ENCODE peak calls at places on chromosome 7, in ten cellular contexts. R, Y, Z, O, W, L, P, N, U and E are unnamed samples.

GRCh38 chr7:36210542-36210941 is 57.5 kb downstream of the EEPD1 start:
- DNase-seq in R (no peak), Y (no peak), Z (no peak), O (no peak), W (peak), L (no peak), P (no peak), N (no peak), U (no peak), E (no peak)

GRCh38 chr7:149226840-149227494 is 12.5 kb upstream of the ZNF212 start:
- DNase-seq in R (no peak), Y (no peak), Z (no peak), O (no peak), W (peak), L (no peak), P (no peak), N (no peak), U (no peak), E (no peak)

GRCh38 chr7:8015746-8016120 is 47.1 kb downstream of the GLCCI1 start:
- DNase-seq in R (no peak), Y (no peak), Z (no peak), O (no peak), W (no peak), L (no peak), P (no peak), N (no peak), U (no peak), E (no peak)

GRCh38 chr7:87100326-87100725 is 40.9 kb upstream of the ELAPOR2 start:
- DNase-seq in R (no peak), Y (no peak), Z (peak), O (no peak), W (no peak), L (no peak), P (no peak), N (no peak), U (no peak), E (no peak)

GRCh38 chr7:4830176-4830575 is 31.7 kb downstream of the PAPOLB start:
- DNase-seq in R (no peak), Y (peak), Z (peak), O (no peak), W (peak), L (peak), P (peak), N (peak), U (peak), E (peak)

GRCh38 chr7:156751319-156751718 is 110.7 kb downstream of the RNF32 start:
- DNase-seq in R (no peak), Y (peak), Z (peak), O (no peak), W (peak), L (peak), P (peak), N (peak), U (no peak), E (no peak)

GRCh38 chr7:117217636-117218035 is 105.2 kb downstream of the WNT2 start:
- DNase-seq in R (no peak), Y (peak), Z (no peak), O (no peak), W (peak), L (no peak), P (peak), N (no peak), U (no peak), E (no peak)

GRCh38 chr7:126185959-126186580 is 1066.7 kb downstream of the GRM8 start:
- DNase-seq in R (no peak), Y (no peak), Z (peak), O (no peak), W (no peak), L (no peak), P (no peak), N (no peak), U (no peak), E (no peak)

GRCh38 chr7:94449151-94449725 is 54.5 kb downstream of the COL1A2 start:
- DNase-seq in R (peak), Y (peak), Z (peak), O (no peak), W (no peak), L (no peak), P (peak), N (no peak), U (no peak), E (no peak)

GRCh38 chr7:79504607-79505389 is 51.3 kb upstream of the MAGI2 start:
- DNase-seq in R (no peak), Y (peak), Z (peak), O (no peak), W (peak), L (no peak), P (no peak), N (no peak), U (no peak), E (no peak)

GRCh38 chr7:127504715-127505114 is 80.7 kb downstream of the GCC1 start:
- DNase-seq in R (no peak), Y (peak), Z (peak), O (no peak), W (peak), L (no peak), P (peak), N (no peak), U (peak), E (no peak)

GRCh38 chr7:141356096-141356495 is 195.1 kb upstream of the AGK start:
- DNase-seq in R (no peak), Y (peak), Z (no peak), O (no peak), W (peak), L (no peak), P (no peak), N (no peak), U (no peak), E (no peak)

GRCh38 chr7:41114166-41114565 is 588.7 kb downstream of the INHBA start:
- DNase-seq in R (no peak), Y (peak), Z (peak), O (no peak), W (peak), L (no peak), P (no peak), N (no peak), U (no peak), E (no peak)

GRCh38 chr7:131738066-131738465 is 181.6 kb upstream of the PODXL start:
- DNase-seq in R (no peak), Y (no peak), Z (no peak), O (no peak), W (no peak), L (no peak), P (no peak), N (no peak), U (no peak), E (no peak)

GRCh38 chr7:46450871-46451270 is 529.8 kb upstream of the IGFBP3 start:
- DNase-seq in R (no peak), Y (peak), Z (no peak), O (no peak), W (no peak), L (no peak), P (peak), N (no peak), U (no peak), E (no peak)

GRCh38 chr7:157464111-157464970 is 127.5 kb downstream of the DNAJB6 start:
- DNase-seq in R (no peak), Y (no peak), Z (no peak), O (no peak), W (no peak), L (no peak), P (no peak), N (no peak), U (no peak), E (no peak)

GRCh38 chr7:29479606-29480200 is 83.9 kb upstream of the PRR15 start:
- DNase-seq in R (no peak), Y (no peak), Z (no peak), O (no peak), W (no peak), L (no peak), P (no peak), N (no peak), U (no peak), E (no peak)

GRCh38 chr7:75536940-75537538 is 44.9 kb downstream of the SPDYE5 start:
- DNase-seq in R (no peak), Y (no peak), Z (no peak), O (no peak), W (no peak), L (no peak), P (no peak), N (no peak), U (no peak), E (no peak)

GRCh38 chr7:34747176-34747781 is 89.3 kb downstream of the NPSR1 start:
- DNase-seq in R (no peak), Y (no peak), Z (no peak), O (no peak), W (no peak), L (no peak), P (no peak), N (no peak), U (no peak), E (no peak)

GRCh38 chr7:35555934-35556333 is 139.0 kb downstream of the HERPUD2 start:
- DNase-seq in R (no peak), Y (no peak), Z (peak), O (no peak), W (peak), L (no peak), P (no peak), N (no peak), U (no peak), E (no peak)

GRCh38 chr7:77565917-77566316 is 28.8 kb downstream of the PTPN12 start:
- DNase-seq in R (no peak), Y (peak), Z (peak), O (no peak), W (peak), L (no peak), P (peak), N (no peak), U (no peak), E (no peak)

GRCh38 chr7:26419198-26419597 is 127.5 kb downstream of the SNX10 start:
- DNase-seq in R (no peak), Y (no peak), Z (no peak), O (no peak), W (no peak), L (no peak), P (no peak), N (no peak), U (no peak), E (no peak)

GRCh38 chr7:129095258-129095657 is 40.3 kb upstream of the TNPO3 start:
- DNase-seq in R (no peak), Y (no peak), Z (no peak), O (no peak), W (no peak), L (no peak), P (no peak), N (no peak), U (peak), E (no peak)

GRCh38 chr7:1122832-1123501 is 35.1 kb downstream of the GPER1 start:
- DNase-seq in R (no peak), Y (no peak), Z (no peak), O (no peak), W (no peak), L (no peak), P (no peak), N (no peak), U (no peak), E (no peak)

GRCh38 chr7:139109188-139109982 is at the start of gene ZC3HAV1:
- DNase-seq in R (peak), Y (peak), Z (peak), O (peak), W (peak), L (peak), P (peak), N (peak), U (peak), E (peak)

GRCh38 chr7:116579835-116580234 is 55.0 kb downstream of the CAV1 start:
- DNase-seq in R (no peak), Y (no peak), Z (no peak), O (no peak), W (no peak), L (no peak), P (no peak), N (no peak), U (no peak), E (no peak)

GRCh38 chr7:16484453-16485158 is 19.1 kb upstream of the SOSTDC1 start:
- DNase-seq in R (no peak), Y (no peak), Z (peak), O (no peak), W (peak), L (no peak), P (no peak), N (no peak), U (no peak), E (no peak)

GRCh38 chr7:19585761-19586160 is 123.1 kb downstream of the POLR1F start:
- DNase-seq in R (no peak), Y (no peak), Z (no peak), O (no peak), W (peak), L (no peak), P (no peak), N (no peak), U (no peak), E (no peak)

GRCh38 chr7:458511-459245 is 61.0 kb downstream of the PDGFA start:
- DNase-seq in R (no peak), Y (no peak), Z (peak), O (no peak), W (no peak), L (no peak), P (no peak), N (no peak), U (no peak), E (no peak)

GRCh38 chr7:74320645-74321178 is 31.5 kb downstream of the CLIP2 start:
- DNase-seq in R (no peak), Y (no peak), Z (no peak), O (no peak), W (no peak), L (no peak), P (no peak), N (no peak), U (peak), E (no peak)

GRCh38 chr7:48321319-48322010 is 150.2 kb downstream of the ABCA13 start:
- DNase-seq in R (no peak), Y (no peak), Z (no peak), O (no peak), W (no peak), L (no peak), P (no peak), N (no peak), U (no peak), E (no peak)

GRCh38 chr7:154638286-154638685 is 364.6 kb downstream of the PAXIP1 start:
- DNase-seq in R (no peak), Y (no peak), Z (no peak), O (no peak), W (no peak), L (no peak), P (no peak), N (no peak), U (no peak), E (no peak)

GRCh38 chr7:55365103-55365679 is at the start of gene LANCL2:
- DNase-seq in R (peak), Y (peak), Z (peak), O (peak), W (peak), L (no peak), P (peak), N (peak), U (no peak), E (no peak)

GRCh38 chr7:143381427-143382125 is 431 bp downstream of the ZYX start:
- DNase-seq in R (no peak), Y (peak), Z (no peak), O (no peak), W (peak), L (no peak), P (peak), N (no peak), U (no peak), E (peak)

GRCh38 chr7:101411477-101411954 is 48.8 kb downstream of the COL26A1 start:
- DNase-seq in R (no peak), Y (no peak), Z (no peak), O (no peak), W (no peak), L (no peak), P (no peak), N (no peak), U (no peak), E (no peak)

GRCh38 chr7:12570529-12571461 is at the start of gene SCIN:
- DNase-seq in R (peak), Y (peak), Z (no peak), O (no peak), W (peak), L (no peak), P (peak), N (no peak), U (no peak), E (no peak)

GRCh38 chr7:155369-156000 is 36.9 kb upstream of the FAM20C start:
- DNase-seq in R (no peak), Y (peak), Z (peak), O (no peak), W (peak), L (no peak), P (peak), N (no peak), U (no peak), E (no peak)

GRCh38 chr7:31335161-31335888 is 5.2 kb downstream of the NEUROD6 start:
- DNase-seq in R (no peak), Y (no peak), Z (no peak), O (no peak), W (no peak), L (no peak), P (no peak), N (no peak), U (no peak), E (no peak)

GRCh38 chr7:1520574-1521234 is 9.8 kb upstream of the MAFK start:
- DNase-seq in R (no peak), Y (peak), Z (peak), O (no peak), W (peak), L (no peak), P (no peak), N (no peak), U (no peak), E (no peak)

GRCh38 chr7:29077854-29078253 is 68.5 kb downstream of the CPVL start:
- DNase-seq in R (no peak), Y (no peak), Z (no peak), O (no peak), W (no peak), L (no peak), P (no peak), N (no peak), U (no peak), E (no peak)